ENCODE peak calls at places on chromosomes 12 and 14, in four cellular contexts. One of them, this sample, is unnamed.

GRCh38 chr14:100123618-100124017 is 35.8 kb downstream of the DEGS2 start:
- DNase-seq in sigmoid colon: no peak
- DNase-seq in activated T-helper 1 cell treated with anti-CD3 and anti-CD28 coated beads, Interleukin-12 subunit alpha, Interleukin-12 subunit beta, Interleukin-2, Interleukin-4 antibody, amounts not matched to agents 30 ng/mL and 10 ng/mL and 1 ng/mL, durations not matched to agents 14 hours and 24 hours and 36 hours: no peak
- DNase-seq in GM10248: no peak
- DNase-seq in this sample: no peak

GRCh38 chr14:54002653-54003052 is 46.0 kb upstream of the BMP4 start:
- DNase-seq in activated T-helper 1 cell treated with anti-CD3 and anti-CD28 coated beads, Interleukin-12 subunit alpha, Interleukin-12 subunit beta, Interleukin-2, Interleukin-4 antibody, amounts not matched to agents 30 ng/mL and 10 ng/mL and 1 ng/mL, durations not matched to agents 14 hours and 24 hours and 36 hours: no peak
- DNase-seq in GM10248: no peak
- DNase-seq in sigmoid colon: no peak
- DNase-seq in this sample: no peak

GRCh38 chr14:102749393-102749792 is 27.9 kb upstream of the TRAF3 start:
- DNase-seq in activated T-helper 1 cell treated with anti-CD3 and anti-CD28 coated beads, Interleukin-12 subunit alpha, Interleukin-12 subunit beta, Interleukin-2, Interleukin-4 antibody, amounts not matched to agents 30 ng/mL and 10 ng/mL and 1 ng/mL, durations not matched to agents 14 hours and 24 hours and 36 hours: no peak
- DNase-seq in GM10248: no peak
- DNase-seq in sigmoid colon: no peak
- DNase-seq in this sample: no peak

GRCh38 chr12:12546314-12546772 is 16.3 kb downstream of the DUSP16 start:
- DNase-seq in sigmoid colon: no peak
- DNase-seq in GM10248: no peak
- DNase-seq in activated T-helper 1 cell treated with anti-CD3 and anti-CD28 coated beads, Interleukin-12 subunit alpha, Interleukin-12 subunit beta, Interleukin-2, Interleukin-4 antibody, amounts not matched to agents 30 ng/mL and 10 ng/mL and 1 ng/mL, durations not matched to agents 14 hours and 24 hours and 36 hours: no peak
- DNase-seq in this sample: no peak

GRCh38 chr14:97311411-97311810 is 514.2 kb downstream of the VRK1 start:
- DNase-seq in GM10248: no peak
- DNase-seq in activated T-helper 1 cell treated with anti-CD3 and anti-CD28 coated beads, Interleukin-12 subunit alpha, Interleukin-12 subunit beta, Interleukin-2, Interleukin-4 antibody, amounts not matched to agents 30 ng/mL and 10 ng/mL and 1 ng/mL, durations not matched to agents 14 hours and 24 hours and 36 hours: no peak
- DNase-seq in sigmoid colon: no peak
- DNase-seq in this sample: no peak

GRCh38 chr12:98582093-98582492 is 11.4 kb upstream of the SLC25A3 start:
- DNase-seq in sigmoid colon: no peak
- DNase-seq in GM10248: no peak
- DNase-seq in activated T-helper 1 cell treated with anti-CD3 and anti-CD28 coated beads, Interleukin-12 subunit alpha, Interleukin-12 subunit beta, Interleukin-2, Interleukin-4 antibody, amounts not matched to agents 30 ng/mL and 10 ng/mL and 1 ng/mL, durations not matched to agents 14 hours and 24 hours and 36 hours: no peak
- DNase-seq in this sample: no peak

GRCh38 chr12:130807309-130807708 is 31.7 kb downstream of the STX2 start:
- DNase-seq in GM10248: no peak
- DNase-seq in activated T-helper 1 cell treated with anti-CD3 and anti-CD28 coated beads, Interleukin-12 subunit alpha, Interleukin-12 subunit beta, Interleukin-2, Interleukin-4 antibody, amounts not matched to agents 30 ng/mL and 10 ng/mL and 1 ng/mL, durations not matched to agents 14 hours and 24 hours and 36 hours: no peak
- DNase-seq in sigmoid colon: no peak
- DNase-seq in this sample: no peak

GRCh38 chr12:75997658-75998057 is 33.9 kb downstream of the PHLDA1 start:
- DNase-seq in GM10248: no peak
- DNase-seq in sigmoid colon: no peak
- DNase-seq in activated T-helper 1 cell treated with anti-CD3 and anti-CD28 coated beads, Interleukin-12 subunit alpha, Interleukin-12 subunit beta, Interleukin-2, Interleukin-4 antibody, amounts not matched to agents 30 ng/mL and 10 ng/mL and 1 ng/mL, durations not matched to agents 14 hours and 24 hours and 36 hours: no peak
- DNase-seq in this sample: no peak

GRCh38 chr12:2337031-2338010 is 284.5 kb downstream of the CACNA1C start:
- DNase-seq in sigmoid colon: no peak
- DNase-seq in GM10248: no peak
- DNase-seq in activated T-helper 1 cell treated with anti-CD3 and anti-CD28 coated beads, Interleukin-12 subunit alpha, Interleukin-12 subunit beta, Interleukin-2, Interleukin-4 antibody, amounts not matched to agents 30 ng/mL and 10 ng/mL and 1 ng/mL, durations not matched to agents 14 hours and 24 hours and 36 hours: no peak
- DNase-seq in this sample: no peak

GRCh38 chr14:61222388-61222787 is 58.8 kb downstream of the TMEM30B start:
- DNase-seq in sigmoid colon: no peak
- DNase-seq in activated T-helper 1 cell treated with anti-CD3 and anti-CD28 coated beads, Interleukin-12 subunit alpha, Interleukin-12 subunit beta, Interleukin-2, Interleukin-4 antibody, amounts not matched to agents 30 ng/mL and 10 ng/mL and 1 ng/mL, durations not matched to agents 14 hours and 24 hours and 36 hours: no peak
- DNase-seq in GM10248: no peak
- DNase-seq in this sample: no peak

GRCh38 chr12:65470261-65470660 is 191.8 kb downstream of the MSRB3 start:
- DNase-seq in activated T-helper 1 cell treated with anti-CD3 and anti-CD28 coated beads, Interleukin-12 subunit alpha, Interleukin-12 subunit beta, Interleukin-2, Interleukin-4 antibody, amounts not matched to agents 30 ng/mL and 10 ng/mL and 1 ng/mL, durations not matched to agents 14 hours and 24 hours and 36 hours: no peak
- DNase-seq in sigmoid colon: no peak
- DNase-seq in GM10248: no peak
- DNase-seq in this sample: no peak

GRCh38 chr14:33412450-33412849 is 473.8 kb downstream of the NPAS3 start:
- DNase-seq in GM10248: no peak
- DNase-seq in activated T-helper 1 cell treated with anti-CD3 and anti-CD28 coated beads, Interleukin-12 subunit alpha, Interleukin-12 subunit beta, Interleukin-2, Interleukin-4 antibody, amounts not matched to agents 30 ng/mL and 10 ng/mL and 1 ng/mL, durations not matched to agents 14 hours and 24 hours and 36 hours: no peak
- DNase-seq in sigmoid colon: no peak
- DNase-seq in this sample: no peak

GRCh38 chr12:103791350-103791920 is 49.6 kb downstream of the NT5DC3 start:
- DNase-seq in activated T-helper 1 cell treated with anti-CD3 and anti-CD28 coated beads, Interleukin-12 subunit alpha, Interleukin-12 subunit beta, Interleukin-2, Interleukin-4 antibody, amounts not matched to agents 30 ng/mL and 10 ng/mL and 1 ng/mL, durations not matched to agents 14 hours and 24 hours and 36 hours: no peak
- DNase-seq in sigmoid colon: peak; percentile 60
- DNase-seq in GM10248: no peak
- DNase-seq in this sample: no peak

GRCh38 chr12:6133642-6134041 is 9.2 kb upstream of the VWF start:
- DNase-seq in activated T-helper 1 cell treated with anti-CD3 and anti-CD28 coated beads, Interleukin-12 subunit alpha, Interleukin-12 subunit beta, Interleukin-2, Interleukin-4 antibody, amounts not matched to agents 30 ng/mL and 10 ng/mL and 1 ng/mL, durations not matched to agents 14 hours and 24 hours and 36 hours: no peak
- DNase-seq in GM10248: no peak
- DNase-seq in sigmoid colon: no peak
- DNase-seq in this sample: no peak

GRCh38 chr12:48004941-48005749 is 869 bp upstream of the COL2A1 start:
- DNase-seq in GM10248: no peak
- DNase-seq in sigmoid colon: no peak
- DNase-seq in activated T-helper 1 cell treated with anti-CD3 and anti-CD28 coated beads, Interleukin-12 subunit alpha, Interleukin-12 subunit beta, Interleukin-2, Interleukin-4 antibody, amounts not matched to agents 30 ng/mL and 10 ng/mL and 1 ng/mL, durations not matched to agents 14 hours and 24 hours and 36 hours: no peak
- DNase-seq in this sample: no peak

GRCh38 chr14:94427016-94427613 is 25.5 kb downstream of the SERPINA11 start:
- DNase-seq in activated T-helper 1 cell treated with anti-CD3 and anti-CD28 coated beads, Interleukin-12 subunit alpha, Interleukin-12 subunit beta, Interleukin-2, Interleukin-4 antibody, amounts not matched to agents 30 ng/mL and 10 ng/mL and 1 ng/mL, durations not matched to agents 14 hours and 24 hours and 36 hours: no peak
- DNase-seq in GM10248: no peak
- DNase-seq in sigmoid colon: no peak
- DNase-seq in this sample: no peak

GRCh38 chr14:103072595-103073366 is 11.2 kb upstream of the LBHD2 start:
- DNase-seq in activated T-helper 1 cell treated with anti-CD3 and anti-CD28 coated beads, Interleukin-12 subunit alpha, Interleukin-12 subunit beta, Interleukin-2, Interleukin-4 antibody, amounts not matched to agents 30 ng/mL and 10 ng/mL and 1 ng/mL, durations not matched to agents 14 hours and 24 hours and 36 hours: no peak
- DNase-seq in GM10248: no peak
- DNase-seq in sigmoid colon: peak; percentile 59
- DNase-seq in this sample: no peak

GRCh38 chr12:117282490-117282889 is 78.9 kb downstream of the NOS1 start:
- DNase-seq in activated T-helper 1 cell treated with anti-CD3 and anti-CD28 coated beads, Interleukin-12 subunit alpha, Interleukin-12 subunit beta, Interleukin-2, Interleukin-4 antibody, amounts not matched to agents 30 ng/mL and 10 ng/mL and 1 ng/mL, durations not matched to agents 14 hours and 24 hours and 36 hours: no peak
- DNase-seq in GM10248: no peak
- DNase-seq in sigmoid colon: no peak
- DNase-seq in this sample: no peak

GRCh38 chr14:66508846-66509621 is 1.1 kb downstream of the GPHN start:
- DNase-seq in activated T-helper 1 cell treated with anti-CD3 and anti-CD28 coated beads, Interleukin-12 subunit alpha, Interleukin-12 subunit beta, Interleukin-2, Interleukin-4 antibody, amounts not matched to agents 30 ng/mL and 10 ng/mL and 1 ng/mL, durations not matched to agents 14 hours and 24 hours and 36 hours: peak; percentile 41
- DNase-seq in GM10248: peak; percentile 73
- DNase-seq in sigmoid colon: peak; percentile 68
- DNase-seq in this sample: peak; percentile 41

GRCh38 chr12:98405795-98406366 is 109.5 kb upstream of the TMPO start:
- DNase-seq in sigmoid colon: no peak
- DNase-seq in GM10248: no peak
- DNase-seq in activated T-helper 1 cell treated with anti-CD3 and anti-CD28 coated beads, Interleukin-12 subunit alpha, Interleukin-12 subunit beta, Interleukin-2, Interleukin-4 antibody, amounts not matched to agents 30 ng/mL and 10 ng/mL and 1 ng/mL, durations not matched to agents 14 hours and 24 hours and 36 hours: no peak
- DNase-seq in this sample: no peak

GRCh38 chr14:76710093-76711010 is 50.9 kb upstream of the VASH1 start:
- DNase-seq in activated T-helper 1 cell treated with anti-CD3 and anti-CD28 coated beads, Interleukin-12 subunit alpha, Interleukin-12 subunit beta, Interleukin-2, Interleukin-4 antibody, amounts not matched to agents 30 ng/mL and 10 ng/mL and 1 ng/mL, durations not matched to agents 14 hours and 24 hours and 36 hours: no peak
- DNase-seq in GM10248: peak; percentile 59
- DNase-seq in sigmoid colon: no peak
- DNase-seq in this sample: peak; percentile 25

GRCh38 chr14:30252151-30252550 is 306.8 kb upstream of the G2E3 start:
- DNase-seq in sigmoid colon: no peak
- DNase-seq in activated T-helper 1 cell treated with anti-CD3 and anti-CD28 coated beads, Interleukin-12 subunit alpha, Interleukin-12 subunit beta, Interleukin-2, Interleukin-4 antibody, amounts not matched to agents 30 ng/mL and 10 ng/mL and 1 ng/mL, durations not matched to agents 14 hours and 24 hours and 36 hours: no peak
- DNase-seq in GM10248: no peak
- DNase-seq in this sample: no peak

GRCh38 chr12:56633465-56634241 is 3.5 kb upstream of the BAZ2A start:
- DNase-seq in GM10248: no peak
- DNase-seq in activated T-helper 1 cell treated with anti-CD3 and anti-CD28 coated beads, Interleukin-12 subunit alpha, Interleukin-12 subunit beta, Interleukin-2, Interleukin-4 antibody, amounts not matched to agents 30 ng/mL and 10 ng/mL and 1 ng/mL, durations not matched to agents 14 hours and 24 hours and 36 hours: no peak
- DNase-seq in sigmoid colon: no peak
- DNase-seq in this sample: no peak

GRCh38 chr12:3947781-3948180 is 74.6 kb upstream of the PARP11 start:
- DNase-seq in sigmoid colon: no peak
- DNase-seq in activated T-helper 1 cell treated with anti-CD3 and anti-CD28 coated beads, Interleukin-12 subunit alpha, Interleukin-12 subunit beta, Interleukin-2, Interleukin-4 antibody, amounts not matched to agents 30 ng/mL and 10 ng/mL and 1 ng/mL, durations not matched to agents 14 hours and 24 hours and 36 hours: no peak
- DNase-seq in GM10248: no peak
- DNase-seq in this sample: no peak

GRCh38 chr14:22472935-22473854 is 115.8 kb downstream of the DAD1 start:
- DNase-seq in sigmoid colon: no peak
- DNase-seq in activated T-helper 1 cell treated with anti-CD3 and anti-CD28 coated beads, Interleukin-12 subunit alpha, Interleukin-12 subunit beta, Interleukin-2, Interleukin-4 antibody, amounts not matched to agents 30 ng/mL and 10 ng/mL and 1 ng/mL, durations not matched to agents 14 hours and 24 hours and 36 hours: no peak
- DNase-seq in GM10248: peak; percentile 71
- DNase-seq in this sample: peak; percentile 8

GRCh38 chr14:71336488-71337192 is 429.4 kb downstream of the PCNX1 start:
- DNase-seq in sigmoid colon: no peak
- DNase-seq in activated T-helper 1 cell treated with anti-CD3 and anti-CD28 coated beads, Interleukin-12 subunit alpha, Interleukin-12 subunit beta, Interleukin-2, Interleukin-4 antibody, amounts not matched to agents 30 ng/mL and 10 ng/mL and 1 ng/mL, durations not matched to agents 14 hours and 24 hours and 36 hours: no peak
- DNase-seq in GM10248: no peak
- DNase-seq in this sample: no peak

GRCh38 chr14:61570188-61570960 is 124.9 kb upstream of the HIF1A start:
- DNase-seq in sigmoid colon: no peak
- DNase-seq in activated T-helper 1 cell treated with anti-CD3 and anti-CD28 coated beads, Interleukin-12 subunit alpha, Interleukin-12 subunit beta, Interleukin-2, Interleukin-4 antibody, amounts not matched to agents 30 ng/mL and 10 ng/mL and 1 ng/mL, durations not matched to agents 14 hours and 24 hours and 36 hours: no peak
- DNase-seq in GM10248: no peak
- DNase-seq in this sample: no peak

GRCh38 chr12:128180166-128180565 is 86.8 kb upstream of the TMEM132C start:
- DNase-seq in activated T-helper 1 cell treated with anti-CD3 and anti-CD28 coated beads, Interleukin-12 subunit alpha, Interleukin-12 subunit beta, Interleukin-2, Interleukin-4 antibody, amounts not matched to agents 30 ng/mL and 10 ng/mL and 1 ng/mL, durations not matched to agents 14 hours and 24 hours and 36 hours: no peak
- DNase-seq in sigmoid colon: no peak
- DNase-seq in GM10248: no peak
- DNase-seq in this sample: no peak

GRCh38 chr12:95738024-95738611 is 52.4 kb downstream of the NTN4 start:
- DNase-seq in activated T-helper 1 cell treated with anti-CD3 and anti-CD28 coated beads, Interleukin-12 subunit alpha, Interleukin-12 subunit beta, Interleukin-2, Interleukin-4 antibody, amounts not matched to agents 30 ng/mL and 10 ng/mL and 1 ng/mL, durations not matched to agents 14 hours and 24 hours and 36 hours: no peak
- DNase-seq in GM10248: no peak
- DNase-seq in sigmoid colon: no peak
- DNase-seq in this sample: no peak

GRCh38 chr12:104680070-104680469 is 223.3 kb downstream of the CHST11 start:
- DNase-seq in sigmoid colon: no peak
- DNase-seq in activated T-helper 1 cell treated with anti-CD3 and anti-CD28 coated beads, Interleukin-12 subunit alpha, Interleukin-12 subunit beta, Interleukin-2, Interleukin-4 antibody, amounts not matched to agents 30 ng/mL and 10 ng/mL and 1 ng/mL, durations not matched to agents 14 hours and 24 hours and 36 hours: no peak
- DNase-seq in GM10248: peak; percentile 55
- DNase-seq in this sample: no peak

GRCh38 chr14:35121026-35121886 is 534 bp downstream of the PPP2R3C start:
- DNase-seq in GM10248: no peak
- DNase-seq in activated T-helper 1 cell treated with anti-CD3 and anti-CD28 coated beads, Interleukin-12 subunit alpha, Interleukin-12 subunit beta, Interleukin-2, Interleukin-4 antibody, amounts not matched to agents 30 ng/mL and 10 ng/mL and 1 ng/mL, durations not matched to agents 14 hours and 24 hours and 36 hours: no peak
- DNase-seq in sigmoid colon: no peak
- DNase-seq in this sample: no peak

GRCh38 chr14:100072783-100073346 is 7.6 kb downstream of the EVL start:
- DNase-seq in activated T-helper 1 cell treated with anti-CD3 and anti-CD28 coated beads, Interleukin-12 subunit alpha, Interleukin-12 subunit beta, Interleukin-2, Interleukin-4 antibody, amounts not matched to agents 30 ng/mL and 10 ng/mL and 1 ng/mL, durations not matched to agents 14 hours and 24 hours and 36 hours: no peak
- DNase-seq in GM10248: peak; percentile 62
- DNase-seq in sigmoid colon: no peak
- DNase-seq in this sample: no peak

GRCh38 chr12:65023485-65023884 is 97.6 kb downstream of the WIF1 start:
- DNase-seq in GM10248: no peak
- DNase-seq in sigmoid colon: no peak
- DNase-seq in activated T-helper 1 cell treated with anti-CD3 and anti-CD28 coated beads, Interleukin-12 subunit alpha, Interleukin-12 subunit beta, Interleukin-2, Interleukin-4 antibody, amounts not matched to agents 30 ng/mL and 10 ng/mL and 1 ng/mL, durations not matched to agents 14 hours and 24 hours and 36 hours: no peak
- DNase-seq in this sample: no peak